ENCODE peak calls at places on chromosome 11, in seven cellular contexts. U is K562, G is HCT116, A is SK-N-SH, N is H1, M is HepG2, O is GM12878. K is an unnamed sample.

GRCh38 chr11:119999220-119999619 is 138.7 kb downstream of the TRIM29 start:
- DNase-seq in G (no peak), O (no peak), U (no peak), M (no peak), N (no peak), A (no peak), K (no peak)

GRCh38 chr11:112012877-112013276 is 12.3 kb upstream of the DLAT start:
- DNase-seq in M (peak), U (peak), O (no peak), A (no peak), N (no peak), G (no peak), K (no peak)

GRCh38 chr11:133386262-133386661 is 146.0 kb downstream of the OPCML start:
- DNase-seq in U (no peak), A (peak), G (no peak), O (no peak), N (no peak), M (no peak), K (no peak)

GRCh38 chr11:99841885-99842284 is 821.1 kb downstream of the CNTN5 start:
- DNase-seq in O (no peak), N (no peak), G (no peak), A (no peak), U (no peak), M (no peak), K (no peak)

GRCh38 chr11:10638285-10638684 is 55.3 kb downstream of the IRAG1 start:
- DNase-seq in O (no peak), N (no peak), A (peak), G (no peak), M (no peak), U (no peak), K (no peak)

GRCh38 chr11:1303196-1303821 is 6.1 kb downstream of the TOLLIP start:
- DNase-seq in M (no peak), A (peak), N (peak), G (no peak), U (no peak), O (no peak), K (no peak)

GRCh38 chr11:64023731-64024710 is 11.7 kb upstream of the FLRT1 start:
- DNase-seq in O (no peak), G (no peak), U (no peak), M (no peak), A (no peak), N (no peak), K (no peak)

GRCh38 chr11:66013762-66014100 is 1.9 kb downstream of the CST6 start:
- DNase-seq in N (no peak), A (no peak), M (no peak), U (no peak), O (no peak), G (no peak), K (no peak)

GRCh38 chr11:128757235-128757711 is 63.4 kb downstream of the FLI1 start:
- DNase-seq in G (peak), M (no peak), N (no peak), U (peak), A (no peak), O (peak), K (no peak)

GRCh38 chr11:58957922-58958321 is 18.6 kb downstream of the GLYATL1 start:
- DNase-seq in A (no peak), U (peak), M (no peak), N (no peak), G (no peak), O (no peak), K (no peak)

GRCh38 chr11:61980783-61981541 is 13.5 kb upstream of the FTH1 start:
- DNase-seq in N (no peak), A (no peak), M (peak), G (no peak), O (no peak), U (no peak), K (peak)

GRCh38 chr11:133934599-133935550 is 21.9 kb downstream of the IGSF9B start:
- DNase-seq in G (peak), O (no peak), M (peak), U (peak), N (no peak), A (peak), K (peak)

GRCh38 chr11:79237676-79238075 is 203.2 kb downstream of the TENM4 start:
- DNase-seq in A (no peak), O (no peak), M (no peak), N (no peak), U (no peak), G (no peak), K (no peak)

GRCh38 chr11:34899633-34900016 is 16.6 kb downstream of the APIP start:
- DNase-seq in U (no peak), M (no peak), N (no peak), G (no peak), O (no peak), A (no peak), K (no peak)

GRCh38 chr11:108496643-108497256 is 1.4 kb downstream of the POGLUT3 start:
- DNase-seq in G (no peak), A (no peak), U (no peak), N (no peak), M (no peak), O (no peak), K (peak)

GRCh38 chr11:18802381-18803257 is 11.0 kb upstream of the PTPN5 start:
- DNase-seq in G (peak), N (peak), U (peak), M (peak), O (peak), A (peak), K (peak)

GRCh38 chr11:117176186-117176585 is 2.4 kb upstream of the SIDT2 start:
- DNase-seq in M (no peak), O (no peak), A (no peak), U (no peak), G (no peak), N (no peak), K (no peak)

GRCh38 chr11:122007611-122008071 is 108.4 kb downstream of the BLID start:
- DNase-seq in N (no peak), G (no peak), A (no peak), O (no peak), M (no peak), U (no peak), K (no peak)

GRCh38 chr11:64044730-64045386 is 9.1 kb downstream of the FLRT1 start:
- DNase-seq in N (no peak), O (no peak), M (peak), U (no peak), G (no peak), A (peak), K (no peak)

GRCh38 chr11:95256204-95256819 is 25.3 kb upstream of the SESN3 start:
- DNase-seq in O (no peak), U (no peak), A (no peak), G (no peak), N (no peak), M (no peak), K (no peak)

GRCh38 chr11:17544181-17544622 is at the start of gene USH1C:
- DNase-seq in M (no peak), U (peak), N (peak), A (peak), G (peak), O (no peak), K (peak)

GRCh38 chr11:134538793-134539192 is 126.8 kb upstream of the B3GAT1 start:
- DNase-seq in A (no peak), U (no peak), G (no peak), O (no peak), M (no peak), N (no peak), K (no peak)

GRCh38 chr11:65014146-65014960 is at the start of gene ARL2:
- DNase-seq in G (no peak), O (no peak), A (no peak), M (peak), N (peak), U (peak), K (peak)

GRCh38 chr11:93906486-93906885 is 56.1 kb upstream of the VSTM5 start:
- DNase-seq in O (no peak), G (no peak), U (no peak), M (no peak), A (no peak), N (no peak), K (no peak)

GRCh38 chr11:15258433-15259350 is 144.0 kb downstream of the INSC start:
- DNase-seq in O (no peak), U (no peak), G (peak), M (peak), N (no peak), A (no peak), K (peak)

GRCh38 chr11:31628111-31628510 is 118.5 kb downstream of the ELP4 start:
- DNase-seq in G (no peak), N (no peak), M (no peak), U (no peak), O (no peak), A (no peak), K (no peak)
- TF ChIP-seq JUND in G (no peak), N (no peak), M (no peak), U (no peak), O (no peak), A (no peak), K (no peak)

GRCh38 chr11:87535513-87535912 is 497.8 kb downstream of the TMEM135 start:
- DNase-seq in A (no peak), M (no peak), N (no peak), G (no peak), U (no peak), O (no peak), K (no peak)

GRCh38 chr11:87536565-87536964 is 498.8 kb downstream of the TMEM135 start:
- DNase-seq in N (no peak), A (no peak), U (no peak), G (no peak), M (no peak), O (no peak), K (no peak)
- TF ChIP-seq JUND in N (no peak), A (no peak), U (no peak), G (no peak), M (no peak), O (no peak), K (no peak)

DNA sequence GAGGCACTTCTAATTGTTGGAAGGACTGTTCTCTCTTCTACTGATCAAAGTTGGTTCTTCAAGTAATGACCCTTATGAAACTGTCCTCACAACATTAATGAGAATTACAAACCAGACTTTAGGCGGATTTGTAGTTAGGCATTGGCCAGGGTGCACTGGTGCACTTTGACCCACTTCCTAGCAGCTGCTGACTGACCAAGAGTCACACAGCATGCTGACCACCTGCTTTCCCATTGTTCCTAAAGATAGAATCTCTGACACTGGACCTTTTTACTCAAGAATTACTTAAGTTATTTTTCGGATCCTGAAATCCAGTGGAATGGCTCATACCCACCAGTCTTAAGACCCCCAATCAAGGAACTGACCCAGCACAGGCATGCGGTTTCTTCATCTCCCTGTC is 264.0 kb downstream of the ST3GAL4 start:
- DNase-seq in N (no peak), A (no peak), O (no peak), U (no peak), G (no peak), M (no peak), K (no peak)
- TF ChIP-seq JUND in N (no peak), A (no peak), O (no peak), U (no peak), G (no peak), M (no peak), K (no peak)

DNA sequence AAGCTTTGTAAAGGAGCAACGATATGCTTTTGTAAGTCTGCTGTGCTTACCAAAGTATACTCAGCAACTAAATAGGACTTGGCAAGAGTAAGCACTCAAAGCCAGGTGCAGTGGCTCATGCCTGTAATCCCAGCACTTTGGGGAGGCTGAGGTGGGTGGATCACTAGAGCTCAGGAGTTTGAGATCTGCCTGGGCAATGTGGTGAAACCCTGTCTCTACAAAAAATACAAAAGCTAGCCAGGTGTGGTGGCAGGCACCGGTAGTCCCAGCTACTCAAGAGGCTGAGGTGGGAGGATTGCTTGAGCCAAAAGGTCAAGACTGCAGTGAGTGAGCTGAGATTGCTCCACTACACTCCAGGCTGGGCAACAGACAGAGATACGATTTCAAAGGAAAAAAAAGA is 67.5 kb downstream of the PAK1 start:
- DNase-seq in A (no peak), U (no peak), M (no peak), O (no peak), N (no peak), G (no peak), K (no peak)
- TF ChIP-seq JUND in A (no peak), U (no peak), M (no peak), O (no peak), N (no peak), G (no peak), K (no peak)

GRCh38 chr11:3341298-3341697 is 37.6 kb downstream of the ZNF195 start:
- DNase-seq in N (peak), M (peak), U (peak), O (no peak), A (peak), G (peak), K (peak)
- TF ChIP-seq JUND in N (no peak), M (no peak), U (no peak), O (no peak), A (no peak), G (no peak), K (no peak)

GRCh38 chr11:85766801-85767200 is 44.1 kb downstream of the SYTL2 start:
- DNase-seq in O (no peak), U (no peak), M (no peak), A (no peak), G (no peak), N (no peak), K (no peak)
- TF ChIP-seq JUND in O (no peak), U (no peak), M (no peak), A (no peak), G (no peak), N (no peak), K (no peak)

GRCh38 chr11:60175860-60176275 is 7.0 kb downstream of the MS4A6A start:
- DNase-seq in U (no peak), M (no peak), A (no peak), O (peak), G (no peak), N (no peak), K (no peak)
- TF ChIP-seq JUND in U (no peak), M (no peak), A (no peak), O (no peak), G (no peak), N (no peak), K (no peak)

DNA sequence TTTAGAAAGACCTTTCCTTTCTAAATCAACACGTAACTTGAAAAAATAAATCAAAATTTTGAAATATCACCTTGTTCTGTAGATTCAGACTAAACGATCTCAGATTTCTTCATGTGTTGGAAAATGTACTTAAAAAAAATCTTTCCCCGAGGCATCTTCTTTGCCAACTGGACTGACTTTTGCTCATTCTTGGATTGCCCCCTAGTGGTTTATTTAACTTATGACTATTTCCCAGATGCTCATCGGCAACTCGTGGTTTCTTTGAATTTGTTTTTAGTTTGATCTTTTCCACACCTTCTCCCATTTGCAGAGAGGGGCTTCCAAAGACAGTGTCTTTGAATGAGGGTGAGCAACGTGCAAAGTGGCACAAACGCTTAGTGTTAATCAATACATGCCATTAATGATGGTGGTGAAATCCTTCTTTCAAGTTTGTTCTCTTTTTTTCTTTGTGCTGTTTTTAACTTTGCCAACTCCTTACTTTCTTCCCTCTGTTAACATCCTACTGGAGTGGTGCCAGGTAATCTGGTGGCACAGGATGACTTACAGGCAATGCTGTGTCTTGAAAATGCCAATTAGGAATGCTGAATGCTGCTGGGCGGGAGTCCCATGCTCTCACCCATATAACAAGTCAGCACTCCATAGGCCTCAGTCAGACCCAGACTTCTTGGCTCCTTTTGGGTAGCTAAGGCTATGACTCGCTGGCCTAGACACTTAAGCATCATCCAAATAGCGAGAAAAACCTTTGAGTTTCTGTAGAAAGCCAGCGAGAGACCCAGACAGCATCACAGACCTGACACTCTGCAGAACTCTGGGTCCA is 18.3 kb downstream of the PRSS23 start:
- DNase-seq in O (peak), A (peak), G (peak), M (peak), U (peak), N (no peak), K (peak)
- TF ChIP-seq JUND in O (no peak), A (no peak), G (no peak), M (no peak), U (no peak), N (no peak), K (no peak)

GRCh38 chr11:123045101-123045500 is 16.8 kb downstream of the HSPA8 start:
- DNase-seq in O (no peak), M (no peak), A (no peak), U (no peak), G (no peak), N (no peak), K (no peak)
- TF ChIP-seq JUND in O (no peak), M (no peak), A (no peak), U (no peak), G (no peak), N (no peak), K (no peak)